ENCODE peak calls at places on chromosome 17, in seven cellular contexts. Z, B, A, M, E, R and P are unnamed samples. For H3K27me3, the result is how much of the 10 kb centered on the place peaks cover.

GRCh38 chr17:79995691-79996090 is 40.0 kb downstream of the TBC1D16 start:
- DNase-seq in Z (no peak), B (no peak), A (no peak), M (no peak), E (no peak), R (no peak), P (no peak)

GRCh38 chr17:70017112-70017511 is 57.9 kb upstream of the KCNJ16 start:
- DNase-seq in Z (no peak), B (no peak), A (no peak), M (no peak), E (no peak), R (no peak), P (no peak)

GRCh38 chr17:72462396-72462795 is 341.6 kb downstream of the SOX9 start:
- DNase-seq in Z (no peak), B (no peak), A (no peak), M (no peak), E (no peak), R (no peak), P (no peak)

GRCh38 chr17:29722411-29723198 is 99.9 kb upstream of the CORO6 start:
- DNase-seq in Z (peak), B (peak), A (no peak), M (peak), E (peak), R (no peak), P (peak)

GRCh38 chr17:55086635-55087058 is 118.1 kb downstream of the STXBP4 start:
- DNase-seq in Z (no peak), B (peak), A (no peak), M (peak), E (no peak), R (no peak), P (no peak)

GRCh38 chr17:73196500-73196899 is 3.6 kb downstream of the COG1 start:
- DNase-seq in Z (peak), B (peak), A (no peak), M (no peak), E (no peak), R (peak), P (no peak)

GRCh38 chr17:56637254-56637653 is 43.8 kb downstream of the NOG start:
- DNase-seq in Z (no peak), B (no peak), A (no peak), M (no peak), E (no peak), R (no peak), P (no peak)

GRCh38 chr17:41695954-41696720 is 7.5 kb downstream of the EIF1 start:
- DNase-seq in Z (peak), B (no peak), A (no peak), M (no peak), E (peak), R (peak), P (peak)

GRCh38 chr17:77914440-77915254 is 43.9 kb upstream of the TNRC6C start:
- DNase-seq in Z (peak), B (no peak), A (no peak), M (no peak), E (no peak), R (peak), P (no peak)

GRCh38 chr17:50118076-50118827 is 11.7 kb downstream of the SAMD14 start:
- DNase-seq in Z (no peak), B (no peak), A (no peak), M (no peak), E (no peak), R (no peak), P (no peak)

GRCh38 chr17:1736348-1737281 is 6.1 kb upstream of the SERPINF2 start:
- DNase-seq in Z (peak), B (peak), A (no peak), M (peak), E (no peak), R (no peak), P (no peak)

GRCh38 chr17:63189082-63189481 is 223.0 kb downstream of the TANC2 start:
- DNase-seq in Z (no peak), B (no peak), A (no peak), M (no peak), E (no peak), R (no peak), P (no peak)

GRCh38 chr17:37478187-37478586 is 11.5 kb upstream of the DUSP14 start:
- DNase-seq in Z (no peak), B (no peak), A (no peak), M (no peak), E (no peak), R (no peak), P (no peak)

GRCh38 chr17:28949185-28950016 is 1.9 kb downstream of the PHF12 start:
- DNase-seq in Z (peak), B (peak), A (no peak), M (no peak), E (peak), R (peak), P (peak)

DNA sequence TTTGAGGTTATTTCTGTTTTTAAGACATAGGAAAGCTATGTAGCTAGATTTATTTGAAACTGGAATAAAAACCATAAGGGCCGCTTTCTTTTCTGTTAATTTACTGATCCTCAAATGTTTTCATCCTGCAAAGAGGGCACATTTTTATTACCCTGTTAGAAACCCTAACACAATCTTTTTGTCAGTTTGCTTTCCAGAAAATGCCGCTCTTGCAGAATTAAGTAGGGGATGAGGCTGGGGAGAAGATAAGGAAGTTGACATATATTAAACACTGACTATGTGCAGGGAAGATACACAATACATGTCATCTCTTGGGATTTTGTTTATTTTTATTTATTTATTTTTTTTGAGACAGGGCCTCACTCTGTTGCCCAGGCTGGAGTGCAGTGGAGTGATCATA is 15.7 kb downstream of the USP43 start:
- DNase-seq in Z (no peak), B (no peak), A (no peak), M (no peak), E (no peak), R (no peak), P (no peak)
- H3K27me3 ChIP-seq in Z (under half), B (under half), A (under half), M (under half), E (under half), R (under half), P (under half)

DNA sequence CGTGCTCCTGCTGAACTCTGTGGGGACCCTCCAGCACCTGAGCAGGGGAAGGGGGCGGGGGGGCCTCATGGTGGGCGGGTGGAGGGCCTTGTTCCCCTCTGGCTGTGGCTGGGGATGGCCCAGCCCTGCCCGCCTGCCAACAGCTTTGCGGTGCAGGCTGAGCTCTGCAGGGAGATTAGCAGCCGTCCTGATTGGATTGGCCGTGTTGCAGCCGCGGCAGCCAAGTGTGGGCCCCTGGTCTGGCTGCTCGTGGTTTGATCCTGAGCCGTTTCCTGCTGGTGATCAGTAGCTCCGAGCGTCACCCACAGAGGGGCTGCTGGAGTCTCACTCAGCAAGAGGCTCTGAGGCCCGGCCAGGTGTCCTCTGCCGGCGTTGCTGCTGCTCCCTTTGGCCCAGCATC is 32.4 kb downstream of the BAIAP2 start:
- DNase-seq in Z (no peak), B (no peak), A (no peak), M (no peak), E (no peak), R (peak), P (no peak)
- H3K27ac ChIP-seq in Z (no peak), B (no peak), A (no peak), M (no peak), E (no peak), R (no peak), P (no peak)

GRCh38 chr17:82876149-82876548 is 36.3 kb upstream of the ZNF750 start:
- DNase-seq in Z (no peak), B (peak), A (no peak), M (no peak), E (no peak), R (no peak), P (no peak)

GRCh38 chr17:82878545-82878944 is 38.7 kb upstream of the ZNF750 start:
- DNase-seq in Z (no peak), B (no peak), A (no peak), M (no peak), E (no peak), R (no peak), P (no peak)

GRCh38 chr17:82879241-82879640 is 39.4 kb upstream of the ZNF750 start:
- DNase-seq in Z (no peak), B (no peak), A (no peak), M (no peak), E (no peak), R (no peak), P (no peak)

GRCh38 chr17:82875418-82875856 is 35.6 kb upstream of the ZNF750 start:
- DNase-seq in Z (no peak), B (no peak), A (peak), M (no peak), E (no peak), R (peak), P (no peak)

DNA sequence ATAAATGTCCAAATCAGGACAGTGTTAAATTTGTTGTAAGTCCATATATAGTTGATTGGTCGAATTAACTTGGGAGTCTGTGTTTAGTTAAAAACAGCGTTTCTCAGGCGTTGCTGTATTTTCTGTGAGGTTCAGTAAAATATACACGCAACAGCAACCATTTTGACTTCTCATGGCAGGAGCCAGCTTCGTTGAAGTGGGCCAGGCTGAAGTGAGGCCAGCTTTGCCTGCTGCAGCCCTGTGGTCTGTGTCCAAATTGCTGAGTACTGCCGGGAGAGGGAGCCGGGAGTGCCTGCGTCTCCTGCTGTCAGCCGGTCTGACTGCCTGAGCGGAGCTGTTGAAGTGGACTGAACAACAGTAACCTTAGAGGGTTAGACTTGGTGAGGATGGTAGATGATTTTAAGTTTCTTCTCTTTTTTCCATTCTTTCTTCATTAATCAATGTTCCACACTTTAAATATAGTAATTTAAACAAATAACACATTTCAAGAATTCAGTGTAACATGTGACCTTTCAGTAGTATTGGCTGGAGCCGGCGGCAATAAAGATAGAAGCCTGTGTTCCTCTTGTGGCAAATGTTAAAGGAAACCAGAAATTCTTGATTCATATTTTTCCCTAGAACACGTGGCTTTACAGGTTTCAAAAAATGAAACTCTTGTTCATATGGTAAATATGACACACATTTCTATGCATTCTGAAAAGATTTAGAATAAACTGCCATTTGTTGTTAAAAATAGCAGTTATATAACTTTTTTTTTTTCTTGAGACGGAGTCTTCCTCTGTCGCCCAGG is 37.0 kb upstream of the ZNF750 start:
- DNase-seq in Z (peak), B (peak), A (no peak), M (peak), E (no peak), R (peak), P (no peak)
- TF ChIP-seq CTCF in Z (peak), B (peak), A (no peak), M (peak), E (no peak), R (peak), P (no peak)

GRCh38 chr17:39027440-39028035 is 60.3 kb upstream of the FBXO47 start:
- DNase-seq in Z (peak), B (no peak), A (no peak), M (no peak), E (no peak), R (peak), P (no peak)
- H3K27me3 ChIP-seq in Z (under half), B (under half), A (under half), M (half or more), E (under half), R (under half), P (under half)

GRCh38 chr17:31549121-31549524 is 157.6 kb downstream of the RAB11FIP4 start:
- DNase-seq in Z (no peak), B (no peak), A (no peak), M (no peak), E (no peak), R (no peak), P (no peak)
- H3K27ac ChIP-seq in Z (peak), B (peak), A (no peak), M (no peak), E (peak), R (no peak), P (peak)

GRCh38 chr17:45311406-45311761 is 5.4 kb downstream of the MAP3K14 start:
- DNase-seq in Z (no peak), B (no peak), A (no peak), M (no peak), E (no peak), R (peak), P (no peak)
- TF ChIP-seq CTCF in Z (no peak), B (peak), A (no peak), M (peak), E (no peak), R (no peak), P (no peak)

DNA sequence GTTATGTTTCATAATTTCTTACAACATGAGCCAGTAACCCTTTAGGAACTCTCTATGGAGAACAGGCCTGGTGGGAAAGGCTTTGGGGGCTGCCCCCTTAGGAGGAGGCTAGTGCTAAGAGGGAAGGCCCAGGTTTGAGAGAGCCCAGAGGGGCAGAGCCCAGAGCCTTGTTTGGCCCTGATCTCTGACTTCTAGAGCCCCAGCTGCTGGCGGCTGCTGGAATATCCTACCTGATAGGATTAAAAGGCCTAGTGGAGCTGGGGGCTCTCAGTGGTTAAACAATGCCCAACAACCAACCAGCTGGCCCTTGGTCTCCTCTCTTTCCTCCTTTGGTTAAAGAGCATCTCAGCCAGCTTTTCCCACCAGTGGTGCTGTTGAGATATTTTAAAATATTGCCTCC is 54.1 kb downstream of the IGF2BP1 start:
- DNase-seq in Z (no peak), B (no peak), A (no peak), M (no peak), E (no peak), R (peak), P (no peak)
- H3K27me3 ChIP-seq in Z (under half), B (under half), A (under half), M (under half), E (under half), R (under half), P (under half)